ENCODE peak calls at places on chromosomes 12 and 14, in eight cellular contexts. One of them, this sample, is unnamed.

GRCh38 chr12:45299132-45299692 is 83.3 kb downstream of the ANO6 start:
- DNase-seq in activated CD4-positive, alpha-beta T cell treated with anti-CD3 and anti-CD28 coated beads, Interleukin-2, amount 50 U/mL, for 1 hour: no peak
- DNase-seq in activated CD4-positive, alpha-beta memory T cell treated with anti-CD3 and anti-CD28 coated beads, Interleukin-2, amount 10 ng/mL, durations not matched to agents 7 days and 5 days: no peak
- DNase-seq in activated gamma-delta T cell treated with Interleukin-2 at 50 U/mL for 16 hours: no peak
- DNase-seq in stimulated activated CD4-positive, alpha-beta T cell treated with anti-CD3 and anti-CD28 coated beads, TNF-alpha, amount 100 ng/mL, for 24 hours: no peak
- DNase-seq in COR-L47: peak; percentile 43
- DNase-seq in aorta: peak; percentile 57
- DNase-seq in hepatocyte: no peak
- DNase-seq in this sample: no peak

GRCh38 chr14:85531594-85532391 is 1.8 kb downstream of the FLRT2 start:
- DNase-seq in COR-L47: peak; percentile 76
- DNase-seq in activated gamma-delta T cell treated with Interleukin-2 at 50 U/mL for 16 hours: no peak
- DNase-seq in hepatocyte: peak; percentile 84
- DNase-seq in stimulated activated CD4-positive, alpha-beta T cell treated with anti-CD3 and anti-CD28 coated beads, TNF-alpha, amount 100 ng/mL, for 24 hours: no peak
- DNase-seq in activated CD4-positive, alpha-beta memory T cell treated with anti-CD3 and anti-CD28 coated beads, Interleukin-2, amount 10 ng/mL, durations not matched to agents 7 days and 5 days: no peak
- DNase-seq in aorta: peak; percentile 75
- DNase-seq in activated CD4-positive, alpha-beta T cell treated with anti-CD3 and anti-CD28 coated beads, Interleukin-2, amount 50 U/mL, for 1 hour: no peak
- DNase-seq in this sample: no peak

GRCh38 chr14:21098134-21098891 is at the start of gene ZNF219:
- DNase-seq in hepatocyte: peak; percentile 75
- DNase-seq in activated CD4-positive, alpha-beta T cell treated with anti-CD3 and anti-CD28 coated beads, Interleukin-2, amount 50 U/mL, for 1 hour: no peak
- DNase-seq in aorta: peak; percentile 73
- DNase-seq in stimulated activated CD4-positive, alpha-beta T cell treated with anti-CD3 and anti-CD28 coated beads, TNF-alpha, amount 100 ng/mL, for 24 hours: no peak
- DNase-seq in activated gamma-delta T cell treated with Interleukin-2 at 50 U/mL for 16 hours: peak; percentile 25
- DNase-seq in activated CD4-positive, alpha-beta memory T cell treated with anti-CD3 and anti-CD28 coated beads, Interleukin-2, amount 10 ng/mL, durations not matched to agents 7 days and 5 days: no peak
- DNase-seq in COR-L47: peak; percentile 54
- DNase-seq in this sample: peak; percentile 46

GRCh38 chr12:121796855-121797751 is 3.6 kb upstream of the RHOF start:
- DNase-seq in stimulated activated CD4-positive, alpha-beta T cell treated with anti-CD3 and anti-CD28 coated beads, TNF-alpha, amount 100 ng/mL, for 24 hours: no peak
- DNase-seq in hepatocyte: peak; percentile 96
- DNase-seq in activated CD4-positive, alpha-beta memory T cell treated with anti-CD3 and anti-CD28 coated beads, Interleukin-2, amount 10 ng/mL, durations not matched to agents 7 days and 5 days: no peak
- DNase-seq in activated CD4-positive, alpha-beta T cell treated with anti-CD3 and anti-CD28 coated beads, Interleukin-2, amount 50 U/mL, for 1 hour: no peak
- DNase-seq in activated gamma-delta T cell treated with Interleukin-2 at 50 U/mL for 16 hours: no peak
- DNase-seq in aorta: peak; percentile 97
- DNase-seq in COR-L47: peak; percentile 88
- DNase-seq in this sample: peak; percentile 48

GRCh38 chr14:71751264-71751663 is 181.0 kb upstream of the RGS6 start:
- DNase-seq in stimulated activated CD4-positive, alpha-beta T cell treated with anti-CD3 and anti-CD28 coated beads, TNF-alpha, amount 100 ng/mL, for 24 hours: no peak
- DNase-seq in aorta: no peak
- DNase-seq in activated CD4-positive, alpha-beta memory T cell treated with anti-CD3 and anti-CD28 coated beads, Interleukin-2, amount 10 ng/mL, durations not matched to agents 7 days and 5 days: peak; percentile 28
- DNase-seq in COR-L47: no peak
- DNase-seq in activated gamma-delta T cell treated with Interleukin-2 at 50 U/mL for 16 hours: no peak
- DNase-seq in activated CD4-positive, alpha-beta T cell treated with anti-CD3 and anti-CD28 coated beads, Interleukin-2, amount 50 U/mL, for 1 hour: no peak
- DNase-seq in hepatocyte: no peak
- DNase-seq in this sample: no peak

GRCh38 chr14:96149131-96149530 is 55.5 kb upstream of the BDKRB2 start:
- DNase-seq in activated CD4-positive, alpha-beta memory T cell treated with anti-CD3 and anti-CD28 coated beads, Interleukin-2, amount 10 ng/mL, durations not matched to agents 7 days and 5 days: no peak
- DNase-seq in aorta: no peak
- DNase-seq in activated CD4-positive, alpha-beta T cell treated with anti-CD3 and anti-CD28 coated beads, Interleukin-2, amount 50 U/mL, for 1 hour: no peak
- DNase-seq in stimulated activated CD4-positive, alpha-beta T cell treated with anti-CD3 and anti-CD28 coated beads, TNF-alpha, amount 100 ng/mL, for 24 hours: no peak
- DNase-seq in hepatocyte: no peak
- DNase-seq in activated gamma-delta T cell treated with Interleukin-2 at 50 U/mL for 16 hours: no peak
- DNase-seq in COR-L47: no peak
- DNase-seq in this sample: no peak

GRCh38 chr12:54650884-54651283 is 2.7 kb upstream of the DCD start:
- DNase-seq in activated CD4-positive, alpha-beta T cell treated with anti-CD3 and anti-CD28 coated beads, Interleukin-2, amount 50 U/mL, for 1 hour: no peak
- DNase-seq in activated gamma-delta T cell treated with Interleukin-2 at 50 U/mL for 16 hours: no peak
- DNase-seq in activated CD4-positive, alpha-beta memory T cell treated with anti-CD3 and anti-CD28 coated beads, Interleukin-2, amount 10 ng/mL, durations not matched to agents 7 days and 5 days: no peak
- DNase-seq in COR-L47: no peak
- DNase-seq in stimulated activated CD4-positive, alpha-beta T cell treated with anti-CD3 and anti-CD28 coated beads, TNF-alpha, amount 100 ng/mL, for 24 hours: no peak
- DNase-seq in aorta: no peak
- DNase-seq in hepatocyte: no peak
- DNase-seq in this sample: no peak

GRCh38 chr12:107368586-107368985 is 275.2 kb upstream of the CRY1 start:
- DNase-seq in aorta: no peak
- DNase-seq in activated CD4-positive, alpha-beta T cell treated with anti-CD3 and anti-CD28 coated beads, Interleukin-2, amount 50 U/mL, for 1 hour: no peak
- DNase-seq in activated CD4-positive, alpha-beta memory T cell treated with anti-CD3 and anti-CD28 coated beads, Interleukin-2, amount 10 ng/mL, durations not matched to agents 7 days and 5 days: peak; percentile 58
- DNase-seq in hepatocyte: no peak
- DNase-seq in stimulated activated CD4-positive, alpha-beta T cell treated with anti-CD3 and anti-CD28 coated beads, TNF-alpha, amount 100 ng/mL, for 24 hours: peak; percentile 22
- DNase-seq in activated gamma-delta T cell treated with Interleukin-2 at 50 U/mL for 16 hours: no peak
- DNase-seq in COR-L47: no peak
- DNase-seq in this sample: no peak

GRCh38 chr14:99481745-99482099 is 513 bp downstream of the CCNK start:
- DNase-seq in activated CD4-positive, alpha-beta memory T cell treated with anti-CD3 and anti-CD28 coated beads, Interleukin-2, amount 10 ng/mL, durations not matched to agents 7 days and 5 days: no peak
- DNase-seq in activated CD4-positive, alpha-beta T cell treated with anti-CD3 and anti-CD28 coated beads, Interleukin-2, amount 50 U/mL, for 1 hour: no peak
- DNase-seq in COR-L47: no peak
- DNase-seq in stimulated activated CD4-positive, alpha-beta T cell treated with anti-CD3 and anti-CD28 coated beads, TNF-alpha, amount 100 ng/mL, for 24 hours: no peak
- DNase-seq in hepatocyte: peak; percentile 53
- DNase-seq in aorta: no peak
- DNase-seq in activated gamma-delta T cell treated with Interleukin-2 at 50 U/mL for 16 hours: no peak
- DNase-seq in this sample: no peak

GRCh38 chr12:92061061-92061460 is 84.6 kb downstream of the BTG1 start:
- DNase-seq in activated CD4-positive, alpha-beta T cell treated with anti-CD3 and anti-CD28 coated beads, Interleukin-2, amount 50 U/mL, for 1 hour: no peak
- DNase-seq in activated gamma-delta T cell treated with Interleukin-2 at 50 U/mL for 16 hours: no peak
- DNase-seq in stimulated activated CD4-positive, alpha-beta T cell treated with anti-CD3 and anti-CD28 coated beads, TNF-alpha, amount 100 ng/mL, for 24 hours: no peak
- DNase-seq in hepatocyte: no peak
- DNase-seq in activated CD4-positive, alpha-beta memory T cell treated with anti-CD3 and anti-CD28 coated beads, Interleukin-2, amount 10 ng/mL, durations not matched to agents 7 days and 5 days: no peak
- DNase-seq in COR-L47: no peak
- DNase-seq in aorta: no peak
- DNase-seq in this sample: no peak

GRCh38 chr12:6936642-6937480 is 6.8 kb upstream of the RNU7-1 start:
- DNase-seq in activated CD4-positive, alpha-beta T cell treated with anti-CD3 and anti-CD28 coated beads, Interleukin-2, amount 50 U/mL, for 1 hour: peak; percentile 62
- DNase-seq in COR-L47: peak; percentile 52
- DNase-seq in activated gamma-delta T cell treated with Interleukin-2 at 50 U/mL for 16 hours: no peak
- DNase-seq in aorta: no peak
- DNase-seq in hepatocyte: no peak
- DNase-seq in activated CD4-positive, alpha-beta memory T cell treated with anti-CD3 and anti-CD28 coated beads, Interleukin-2, amount 10 ng/mL, durations not matched to agents 7 days and 5 days: peak; percentile 63
- DNase-seq in stimulated activated CD4-positive, alpha-beta T cell treated with anti-CD3 and anti-CD28 coated beads, TNF-alpha, amount 100 ng/mL, for 24 hours: no peak
- DNase-seq in this sample: no peak

GRCh38 chr12:28787151-28787550 is 361.9 kb upstream of the FAR2 start:
- DNase-seq in stimulated activated CD4-positive, alpha-beta T cell treated with anti-CD3 and anti-CD28 coated beads, TNF-alpha, amount 100 ng/mL, for 24 hours: no peak
- DNase-seq in activated CD4-positive, alpha-beta memory T cell treated with anti-CD3 and anti-CD28 coated beads, Interleukin-2, amount 10 ng/mL, durations not matched to agents 7 days and 5 days: no peak
- DNase-seq in aorta: no peak
- DNase-seq in activated CD4-positive, alpha-beta T cell treated with anti-CD3 and anti-CD28 coated beads, Interleukin-2, amount 50 U/mL, for 1 hour: no peak
- DNase-seq in hepatocyte: no peak
- DNase-seq in activated gamma-delta T cell treated with Interleukin-2 at 50 U/mL for 16 hours: no peak
- DNase-seq in COR-L47: no peak
- DNase-seq in this sample: no peak

GRCh38 chr14:83023369-83023768 is 1489.7 kb upstream of the SEL1L start:
- DNase-seq in stimulated activated CD4-positive, alpha-beta T cell treated with anti-CD3 and anti-CD28 coated beads, TNF-alpha, amount 100 ng/mL, for 24 hours: no peak
- DNase-seq in activated gamma-delta T cell treated with Interleukin-2 at 50 U/mL for 16 hours: no peak
- DNase-seq in aorta: no peak
- DNase-seq in activated CD4-positive, alpha-beta T cell treated with anti-CD3 and anti-CD28 coated beads, Interleukin-2, amount 50 U/mL, for 1 hour: no peak
- DNase-seq in hepatocyte: no peak
- DNase-seq in activated CD4-positive, alpha-beta memory T cell treated with anti-CD3 and anti-CD28 coated beads, Interleukin-2, amount 10 ng/mL, durations not matched to agents 7 days and 5 days: no peak
- DNase-seq in COR-L47: no peak
- DNase-seq in this sample: no peak

GRCh38 chr12:57370696-57371095 is 60.1 kb downstream of the R3HDM2 start:
- DNase-seq in stimulated activated CD4-positive, alpha-beta T cell treated with anti-CD3 and anti-CD28 coated beads, TNF-alpha, amount 100 ng/mL, for 24 hours: no peak
- DNase-seq in activated CD4-positive, alpha-beta T cell treated with anti-CD3 and anti-CD28 coated beads, Interleukin-2, amount 50 U/mL, for 1 hour: no peak
- DNase-seq in activated gamma-delta T cell treated with Interleukin-2 at 50 U/mL for 16 hours: no peak
- DNase-seq in aorta: no peak
- DNase-seq in activated CD4-positive, alpha-beta memory T cell treated with anti-CD3 and anti-CD28 coated beads, Interleukin-2, amount 10 ng/mL, durations not matched to agents 7 days and 5 days: no peak
- DNase-seq in COR-L47: no peak
- DNase-seq in hepatocyte: no peak
- DNase-seq in this sample: no peak

GRCh38 chr12:55250944-55251343 is 6.5 kb downstream of the OR6C74 start:
- DNase-seq in activated gamma-delta T cell treated with Interleukin-2 at 50 U/mL for 16 hours: no peak
- DNase-seq in stimulated activated CD4-positive, alpha-beta T cell treated with anti-CD3 and anti-CD28 coated beads, TNF-alpha, amount 100 ng/mL, for 24 hours: no peak
- DNase-seq in aorta: no peak
- DNase-seq in activated CD4-positive, alpha-beta memory T cell treated with anti-CD3 and anti-CD28 coated beads, Interleukin-2, amount 10 ng/mL, durations not matched to agents 7 days and 5 days: no peak
- DNase-seq in COR-L47: no peak
- DNase-seq in activated CD4-positive, alpha-beta T cell treated with anti-CD3 and anti-CD28 coated beads, Interleukin-2, amount 50 U/mL, for 1 hour: no peak
- DNase-seq in hepatocyte: no peak
- DNase-seq in this sample: no peak

GRCh38 chr12:100234166-100234565 is 32.7 kb downstream of the DEPDC4 start:
- DNase-seq in activated gamma-delta T cell treated with Interleukin-2 at 50 U/mL for 16 hours: no peak
- DNase-seq in aorta: no peak
- DNase-seq in stimulated activated CD4-positive, alpha-beta T cell treated with anti-CD3 and anti-CD28 coated beads, TNF-alpha, amount 100 ng/mL, for 24 hours: no peak
- DNase-seq in activated CD4-positive, alpha-beta T cell treated with anti-CD3 and anti-CD28 coated beads, Interleukin-2, amount 50 U/mL, for 1 hour: no peak
- DNase-seq in activated CD4-positive, alpha-beta memory T cell treated with anti-CD3 and anti-CD28 coated beads, Interleukin-2, amount 10 ng/mL, durations not matched to agents 7 days and 5 days: no peak
- DNase-seq in COR-L47: no peak
- DNase-seq in hepatocyte: no peak
- DNase-seq in this sample: no peak

GRCh38 chr14:100568164-100568997 is 18.8 kb downstream of the BEGAIN start:
- DNase-seq in stimulated activated CD4-positive, alpha-beta T cell treated with anti-CD3 and anti-CD28 coated beads, TNF-alpha, amount 100 ng/mL, for 24 hours: no peak
- DNase-seq in activated CD4-positive, alpha-beta T cell treated with anti-CD3 and anti-CD28 coated beads, Interleukin-2, amount 50 U/mL, for 1 hour: no peak
- DNase-seq in activated gamma-delta T cell treated with Interleukin-2 at 50 U/mL for 16 hours: no peak
- DNase-seq in aorta: no peak
- DNase-seq in COR-L47: no peak
- DNase-seq in activated CD4-positive, alpha-beta memory T cell treated with anti-CD3 and anti-CD28 coated beads, Interleukin-2, amount 10 ng/mL, durations not matched to agents 7 days and 5 days: no peak
- DNase-seq in hepatocyte: no peak
- DNase-seq in this sample: no peak

GRCh38 chr14:71731096-71731495 is 201.1 kb upstream of the RGS6 start:
- DNase-seq in activated CD4-positive, alpha-beta T cell treated with anti-CD3 and anti-CD28 coated beads, Interleukin-2, amount 50 U/mL, for 1 hour: no peak
- DNase-seq in aorta: no peak
- DNase-seq in activated gamma-delta T cell treated with Interleukin-2 at 50 U/mL for 16 hours: no peak
- DNase-seq in hepatocyte: no peak
- DNase-seq in activated CD4-positive, alpha-beta memory T cell treated with anti-CD3 and anti-CD28 coated beads, Interleukin-2, amount 10 ng/mL, durations not matched to agents 7 days and 5 days: no peak
- DNase-seq in stimulated activated CD4-positive, alpha-beta T cell treated with anti-CD3 and anti-CD28 coated beads, TNF-alpha, amount 100 ng/mL, for 24 hours: no peak
- DNase-seq in COR-L47: no peak
- DNase-seq in this sample: no peak

GRCh38 chr12:40104461-40105264 is 1.2 kb downstream of the SLC2A13 start:
- DNase-seq in hepatocyte: peak; percentile 30
- DNase-seq in activated CD4-positive, alpha-beta T cell treated with anti-CD3 and anti-CD28 coated beads, Interleukin-2, amount 50 U/mL, for 1 hour: no peak
- DNase-seq in activated gamma-delta T cell treated with Interleukin-2 at 50 U/mL for 16 hours: no peak
- DNase-seq in activated CD4-positive, alpha-beta memory T cell treated with anti-CD3 and anti-CD28 coated beads, Interleukin-2, amount 10 ng/mL, durations not matched to agents 7 days and 5 days: no peak
- DNase-seq in stimulated activated CD4-positive, alpha-beta T cell treated with anti-CD3 and anti-CD28 coated beads, TNF-alpha, amount 100 ng/mL, for 24 hours: no peak
- DNase-seq in COR-L47: peak; percentile 30
- DNase-seq in aorta: no peak
- DNase-seq in this sample: no peak

GRCh38 chr14:56805992-56806737 is 4.1 kb downstream of the OTX2 start:
- DNase-seq in COR-L47: no peak
- DNase-seq in aorta: no peak
- DNase-seq in hepatocyte: no peak
- DNase-seq in activated CD4-positive, alpha-beta memory T cell treated with anti-CD3 and anti-CD28 coated beads, Interleukin-2, amount 10 ng/mL, durations not matched to agents 7 days and 5 days: no peak
- DNase-seq in activated gamma-delta T cell treated with Interleukin-2 at 50 U/mL for 16 hours: no peak
- DNase-seq in activated CD4-positive, alpha-beta T cell treated with anti-CD3 and anti-CD28 coated beads, Interleukin-2, amount 50 U/mL, for 1 hour: no peak
- DNase-seq in stimulated activated CD4-positive, alpha-beta T cell treated with anti-CD3 and anti-CD28 coated beads, TNF-alpha, amount 100 ng/mL, for 24 hours: no peak
- DNase-seq in this sample: no peak

GRCh38 chr12:119528241-119528640 is 65.3 kb upstream of the TMEM233 start:
- DNase-seq in hepatocyte: peak; percentile 67
- DNase-seq in activated CD4-positive, alpha-beta T cell treated with anti-CD3 and anti-CD28 coated beads, Interleukin-2, amount 50 U/mL, for 1 hour: no peak
- DNase-seq in COR-L47: no peak
- DNase-seq in aorta: no peak
- DNase-seq in activated gamma-delta T cell treated with Interleukin-2 at 50 U/mL for 16 hours: no peak
- DNase-seq in stimulated activated CD4-positive, alpha-beta T cell treated with anti-CD3 and anti-CD28 coated beads, TNF-alpha, amount 100 ng/mL, for 24 hours: no peak
- DNase-seq in activated CD4-positive, alpha-beta memory T cell treated with anti-CD3 and anti-CD28 coated beads, Interleukin-2, amount 10 ng/mL, durations not matched to agents 7 days and 5 days: no peak
- DNase-seq in this sample: no peak

GRCh38 chr14:51444381-51445000 is 204.4 kb downstream of the TMX1 start:
- DNase-seq in activated CD4-positive, alpha-beta memory T cell treated with anti-CD3 and anti-CD28 coated beads, Interleukin-2, amount 10 ng/mL, durations not matched to agents 7 days and 5 days: no peak
- DNase-seq in activated gamma-delta T cell treated with Interleukin-2 at 50 U/mL for 16 hours: no peak
- DNase-seq in hepatocyte: no peak
- DNase-seq in activated CD4-positive, alpha-beta T cell treated with anti-CD3 and anti-CD28 coated beads, Interleukin-2, amount 50 U/mL, for 1 hour: no peak
- DNase-seq in stimulated activated CD4-positive, alpha-beta T cell treated with anti-CD3 and anti-CD28 coated beads, TNF-alpha, amount 100 ng/mL, for 24 hours: no peak
- DNase-seq in COR-L47: no peak
- DNase-seq in aorta: no peak
- DNase-seq in this sample: no peak

GRCh38 chr14:23548351-23549318 is 2.9 kb downstream of the ZFHX2 start:
- DNase-seq in activated CD4-positive, alpha-beta memory T cell treated with anti-CD3 and anti-CD28 coated beads, Interleukin-2, amount 10 ng/mL, durations not matched to agents 7 days and 5 days: no peak
- DNase-seq in hepatocyte: no peak
- DNase-seq in activated gamma-delta T cell treated with Interleukin-2 at 50 U/mL for 16 hours: no peak
- DNase-seq in activated CD4-positive, alpha-beta T cell treated with anti-CD3 and anti-CD28 coated beads, Interleukin-2, amount 50 U/mL, for 1 hour: no peak
- DNase-seq in COR-L47: no peak
- DNase-seq in stimulated activated CD4-positive, alpha-beta T cell treated with anti-CD3 and anti-CD28 coated beads, TNF-alpha, amount 100 ng/mL, for 24 hours: no peak
- DNase-seq in aorta: no peak
- DNase-seq in this sample: no peak